ENCODE peak calls at places on chromosome 12, in ten cellular contexts. K is omental fat pad; S is naive thymus-derived CD8-positive, alpha-beta T cell; U is A549; D is activated CD4-positive, alpha-beta T cell treated with anti-CD3 and anti-CD28 coated beads, Interleukin-2, amount 50 U/mL, for 24 hours; B is ACHN; E is stimulated activated naive CD4-positive, alpha-beta T cell treated with Interleukin-2 at 50 U/mL for 16 hours; I is activated naive CD8-positive, alpha-beta T cell treated with anti-CD3 and anti-CD28 coated beads, Interleukin-2, amount 50 U/mL, for 24 hours; Z is GM12892; A is renal cortical epithelial cell. W is an unnamed sample.

GRCh38 chr12:65728348-65728912 is 95.9 kb upstream of the HMGA2 start:
- DNase-seq in A (no peak), I (no peak), B (no peak), K (no peak), U (no peak), E (no peak), D (no peak), Z (no peak), S (no peak), W (no peak)

GRCh38 chr12:32208355-32208754 is 101.7 kb downstream of the BICD1 start:
- DNase-seq in A (no peak), U (no peak), B (no peak), D (no peak), I (no peak), K (no peak), Z (no peak), S (no peak), E (no peak), W (no peak)

GRCh38 chr12:33605776-33606175 is 166.2 kb upstream of the SYT10 start:
- DNase-seq in I (no peak), S (no peak), Z (no peak), U (peak), E (no peak), A (peak), B (peak), D (no peak), K (no peak), W (no peak)

GRCh38 chr12:110316861-110317260 is 35.8 kb downstream of the ATP2A2 start:
- DNase-seq in I (no peak), D (no peak), A (peak), U (no peak), S (no peak), B (no peak), E (no peak), Z (no peak), K (no peak), W (no peak)

GRCh38 chr12:89016970-89017778 is 335.1 kb downstream of the DUSP6 start:
- DNase-seq in K (no peak), D (no peak), B (peak), I (peak), A (peak), S (peak), E (peak), Z (peak), U (peak), W (peak)

GRCh38 chr12:124504273-124505000 is 63.0 kb downstream of the NCOR2 start:
- DNase-seq in K (no peak), D (no peak), S (no peak), B (no peak), I (no peak), A (no peak), E (no peak), U (no peak), Z (no peak), W (no peak)

GRCh38 chr12:50985322-50985721 is 33.0 kb downstream of the HIGD1C start:
- DNase-seq in E (no peak), B (no peak), D (no peak), Z (no peak), U (no peak), K (no peak), S (no peak), I (no peak), A (peak), W (peak)

GRCh38 chr12:2341051-2341751 is 288.4 kb downstream of the CACNA1C start:
- DNase-seq in Z (no peak), K (no peak), I (no peak), S (no peak), D (no peak), U (no peak), E (no peak), B (no peak), A (no peak), W (no peak)

GRCh38 chr12:72901685-72902084 is 629.5 kb downstream of the TRHDE start:
- DNase-seq in K (no peak), I (no peak), B (no peak), S (no peak), Z (no peak), U (no peak), D (no peak), E (no peak), A (peak), W (no peak)

GRCh38 chr12:101564912-101565311 is 29.9 kb upstream of the MYBPC1 start:
- DNase-seq in B (no peak), A (no peak), K (no peak), I (no peak), D (no peak), E (no peak), Z (no peak), S (no peak), U (no peak), W (no peak)

GRCh38 chr12:124700810-124701594 is 133.6 kb upstream of the NCOR2 start:
- DNase-seq in K (no peak), E (no peak), U (no peak), S (no peak), I (no peak), Z (no peak), B (peak), D (no peak), A (peak), W (no peak)

GRCh38 chr12:113903381-113903863 is 62.7 kb downstream of the RBM19 start:
- DNase-seq in S (no peak), E (no peak), Z (no peak), A (peak), K (no peak), I (no peak), D (no peak), U (no peak), B (no peak), W (no peak)

GRCh38 chr12:57124259-57124877 is 3.9 kb upstream of the LRP1 start:
- DNase-seq in Z (peak), D (peak), S (peak), B (peak), I (peak), K (peak), U (peak), E (peak), A (peak), W (no peak)

GRCh38 chr12:105748806-105749600 is 389.8 kb downstream of the NUAK1 start:
- DNase-seq in S (no peak), Z (no peak), I (no peak), K (no peak), E (no peak), A (peak), D (no peak), B (no peak), U (no peak), W (peak)

GRCh38 chr12:124928095-124928911 is 13.9 kb upstream of the UBC start:
- DNase-seq in A (peak), S (no peak), U (peak), D (no peak), K (peak), B (peak), Z (no peak), I (peak), E (no peak), W (peak)

GRCh38 chr12:122032570-122032969 is 10.9 kb downstream of the BCL7A start:
- DNase-seq in E (no peak), U (no peak), K (no peak), D (no peak), I (no peak), Z (no peak), A (no peak), S (no peak), B (no peak), W (no peak)

GRCh38 chr12:56297400-56297799 is 2.7 kb downstream of the CS start:
- DNase-seq in B (no peak), E (no peak), Z (no peak), D (no peak), I (no peak), S (no peak), A (no peak), U (no peak), K (no peak), W (no peak)

GRCh38 chr12:57887631-57888406 is 41.3 kb upstream of the CTDSP2 start:
- DNase-seq in U (no peak), Z (no peak), E (no peak), S (no peak), B (no peak), A (no peak), D (no peak), I (no peak), K (no peak), W (no peak)

GRCh38 chr12:121949643-121950397 is 31.4 kb downstream of the CFAP251 start:
- DNase-seq in B (peak), Z (no peak), A (peak), K (no peak), S (no peak), U (no peak), E (no peak), I (no peak), D (no peak), W (no peak)

W was measured in epithelial cell of proximal tubule.